ENCODE peak calls at places on chromosomes 13 and 19, in four cellular contexts. U, S, P and T are unnamed samples.

GRCh38 chr19:32798201-32798600 is 71.4 kb downstream of the SLC7A9 start:
- DNase-seq in U (no peak), S (no peak), P (no peak), T (no peak)

GRCh38 chr19:4606921-4607678 is 32.2 kb upstream of the TNFAIP8L1 start:
- DNase-seq in U (peak; percentile 39), S (no peak), P (no peak), T (peak; percentile 74)

GRCh38 chr13:114071441-114071840 is 61.0 kb downstream of the RASA3 start:
- DNase-seq in U (no peak), S (no peak), P (no peak), T (no peak)

GRCh38 chr13:82088781-82089180 is 1747.9 kb upstream of the SPRY2 start:
- DNase-seq in U (no peak), S (no peak), P (no peak), T (no peak)

GRCh38 chr13:25901460-25902376 is 150.1 kb downstream of the SHISA2 start:
- DNase-seq in U (no peak), S (peak; percentile 33), P (peak; percentile 75), T (no peak)

GRCh38 chr13:110907951-110908898 is 6.6 kb downstream of the ANKRD10 start:
- DNase-seq in U (no peak), S (peak; percentile 94), P (no peak), T (peak; percentile 75)

GRCh38 chr13:80117515-80117914 is 223.4 kb downstream of the SPRY2 start:
- DNase-seq in U (no peak), S (no peak), P (no peak), T (no peak)

GRCh38 chr13:106484084-106484754 is 51.2 kb downstream of the EFNB2 start:
- DNase-seq in U (no peak), S (no peak), P (no peak), T (no peak)

GRCh38 chr19:54063350-54064078 is at the start of gene VSTM1:
- DNase-seq in U (no peak), S (no peak), P (no peak), T (no peak)

GRCh38 chr19:30212574-30212973 is 159.6 kb upstream of the ZNF536 start:
- DNase-seq in U (no peak), S (no peak), P (no peak), T (peak; percentile 38)
- TF ChIP-seq YY1 in U (no peak), S (no peak), P (no peak), T (no peak)

DNA sequence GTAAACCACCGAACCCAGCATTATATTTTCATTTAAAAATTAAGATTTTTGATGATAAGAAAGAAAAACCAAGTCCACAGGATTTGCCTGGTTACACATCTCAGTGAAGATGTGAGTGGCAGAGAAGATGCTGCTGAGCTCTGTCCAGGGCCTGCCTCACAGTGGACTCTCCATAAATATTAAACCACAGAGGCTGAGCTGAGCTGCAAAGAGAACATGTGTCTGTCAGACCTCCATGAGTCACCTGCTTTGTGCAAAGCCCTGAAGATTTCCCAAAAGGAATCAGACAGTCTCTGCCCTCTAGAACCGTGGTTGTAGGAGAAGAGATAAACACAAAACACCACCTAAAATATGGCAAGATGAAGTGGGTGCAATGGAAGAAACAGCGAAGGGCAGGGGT is 127.2 kb upstream of the TSC22D1 start:
- DNase-seq in U (no peak), S (no peak), P (no peak), T (no peak)
- TF ChIP-seq CBX5 in U (no peak), S (no peak), P (no peak), T (no peak)

GRCh38 chr13:32745509-32745908 is 159.3 kb downstream of the PDS5B start:
- DNase-seq in U (no peak), S (peak; percentile 10), P (no peak), T (no peak)
- TF ChIP-seq SRF in U (no peak), S (no peak), P (no peak), T (no peak)

GRCh38 chr19:49837009-49837310 is 14.0 kb upstream of the PTOV1 start:
- DNase-seq in U (no peak), S (no peak), P (no peak), T (no peak)
- TF ChIP-seq YY1 in U (no peak), S (no peak), P (no peak), T (no peak)

GRCh38 chr13:84590663-84591062 is 708.4 kb upstream of the SLITRK1 start:
- DNase-seq in U (no peak), S (no peak), P (no peak), T (no peak)

GRCh38 chr13:84588023-84588422 is 705.7 kb upstream of the SLITRK1 start:
- DNase-seq in U (no peak), S (no peak), P (no peak), T (no peak)

GRCh38 chr13:84591444-84591843 is 709.2 kb upstream of the SLITRK1 start:
- DNase-seq in U (no peak), S (no peak), P (no peak), T (no peak)
- TF ChIP-seq CBX5 in U (no peak), S (no peak), P (no peak), T (no peak)

GRCh38 chr19:50959731-50960500 is 7.1 kb upstream of the KLK5 start:
- DNase-seq in U (no peak), S (no peak), P (no peak), T (no peak)
- TF ChIP-seq SRF in U (no peak), S (no peak), P (no peak), T (no peak)

DNA sequence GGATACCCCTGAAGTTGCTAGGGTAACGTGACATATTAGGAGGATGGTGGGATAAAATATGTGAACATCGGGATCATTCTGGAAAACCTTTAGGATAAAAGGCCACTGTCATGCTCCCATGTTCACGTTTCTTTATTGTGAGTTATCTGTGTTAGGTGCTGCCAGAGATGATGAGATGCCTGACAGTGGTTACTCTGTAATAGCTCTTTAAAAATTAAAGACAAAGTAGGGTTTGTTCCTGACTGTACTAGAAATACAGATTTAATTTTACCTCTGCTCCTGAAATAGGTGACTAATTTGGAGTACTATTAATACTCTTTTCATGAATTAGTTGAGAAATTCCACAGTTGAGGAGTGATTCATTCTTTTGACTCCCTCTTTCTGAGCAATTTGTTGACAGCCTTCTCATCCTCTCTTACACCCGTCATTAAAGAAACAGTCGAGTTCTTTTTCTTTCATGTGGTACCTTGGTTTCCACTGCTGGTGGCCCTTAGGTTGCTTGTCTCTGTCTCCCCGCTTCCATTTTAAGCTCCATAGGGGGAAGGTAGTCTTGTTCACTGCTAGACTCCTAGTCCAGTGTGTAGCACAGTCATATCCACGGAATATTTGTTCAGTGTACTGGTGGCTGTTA is 28.4 kb downstream of the SAE1 start:
- DNase-seq in U (no peak), S (no peak), P (no peak), T (no peak)
- TF ChIP-seq YY1 in U (no peak), S (no peak), P (no peak), T (no peak)

GRCh38 chr19:10499550-10500246 is 3.5 kb downstream of the KEAP1 start:
- DNase-seq in U (no peak), S (no peak), P (no peak), T (peak; percentile 58)
- TF ChIP-seq CBX5 in U (no peak), S (no peak), P (no peak), T (no peak)

GRCh38 chr19:57239982-57240310 is 486 bp upstream of the ZNF805 start:
- DNase-seq in U (no peak), S (no peak), P (no peak), T (no peak)
- TF ChIP-seq SRF in U (no peak), S (no peak), P (no peak), T (no peak)

DNA sequence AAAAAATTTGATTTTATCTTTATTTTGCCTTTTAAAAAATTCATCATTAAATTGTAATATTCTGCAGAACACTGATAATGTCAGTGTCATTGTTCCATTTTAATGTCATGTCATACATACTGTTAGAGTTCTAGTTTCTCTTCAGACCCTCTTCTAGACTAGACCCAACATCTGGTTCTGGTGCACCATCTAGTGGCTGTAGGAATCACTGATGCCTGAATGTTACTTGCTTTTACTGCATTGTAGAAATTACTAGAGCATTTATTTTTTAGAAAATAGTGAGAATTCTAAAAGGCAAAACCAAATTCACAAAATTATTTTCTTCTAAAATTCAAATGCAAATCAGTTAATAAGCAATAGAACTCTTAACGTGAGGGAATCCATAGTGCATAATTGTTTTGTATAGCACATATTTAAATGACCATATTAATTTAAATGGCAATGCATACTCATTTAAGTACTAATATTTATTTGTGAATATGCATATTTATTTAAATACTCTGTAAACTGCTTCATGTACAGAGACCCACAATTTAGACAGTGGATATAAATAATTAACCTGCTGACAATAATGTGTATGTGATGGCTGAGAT is 425.7 kb downstream of the KLF12 start:
- DNase-seq in U (peak; percentile 56), S (peak; percentile 59), P (no peak), T (no peak)
- TF ChIP-seq YY1 in U (no peak), S (no peak), P (no peak), T (no peak)